ENCODE peak calls at places on chromosomes 7 and 10, in nine cellular contexts. One of them, this sample, is unnamed.

GRCh38 chr7:114851406-114852025 is 70.4 kb upstream of the MDFIC start:
- DNase-seq in NCI-H2171: peak
- DNase-seq in fibroblast of gingiva: no peak
- DNase-seq in non-pigmented ciliary epithelial cell: no peak
- DNase-seq in T-helper 1 cell: no peak
- DNase-seq in left ventricle myocardium inferior: no peak
- DNase-seq in nucleus accumbens: no peak
- DNase-seq in OCI-LY7: no peak
- DNase-seq in H1: no peak
- DNase-seq in this sample: no peak

GRCh38 chr10:133159950-133160812 is at the start of gene KNDC1:
- DNase-seq in NCI-H2171: no peak
- DNase-seq in fibroblast of gingiva: no peak
- DNase-seq in non-pigmented ciliary epithelial cell: no peak
- DNase-seq in T-helper 1 cell: peak
- DNase-seq in left ventricle myocardium inferior: no peak
- DNase-seq in nucleus accumbens: no peak
- DNase-seq in OCI-LY7: no peak
- DNase-seq in H1: no peak
- DNase-seq in this sample: no peak

GRCh38 chr10:4195214-4195613 is 410.2 kb upstream of the KLF6 start:
- DNase-seq in NCI-H2171: no peak
- DNase-seq in fibroblast of gingiva: no peak
- DNase-seq in non-pigmented ciliary epithelial cell: no peak
- DNase-seq in T-helper 1 cell: no peak
- DNase-seq in left ventricle myocardium inferior: no peak
- DNase-seq in nucleus accumbens: no peak
- DNase-seq in OCI-LY7: no peak
- DNase-seq in H1: no peak
- DNase-seq in this sample: no peak

GRCh38 chr7:69759373-69759772 is 161.1 kb downstream of the AUTS2 start:
- DNase-seq in NCI-H2171: no peak
- DNase-seq in fibroblast of gingiva: no peak
- DNase-seq in non-pigmented ciliary epithelial cell: no peak
- DNase-seq in T-helper 1 cell: no peak
- DNase-seq in left ventricle myocardium inferior: no peak
- DNase-seq in nucleus accumbens: no peak
- DNase-seq in OCI-LY7: no peak
- DNase-seq in H1: no peak
- DNase-seq in this sample: no peak

GRCh38 chr7:108083980-108084379 is 46.2 kb downstream of the LAMB4 start:
- DNase-seq in NCI-H2171: no peak
- DNase-seq in fibroblast of gingiva: no peak
- DNase-seq in non-pigmented ciliary epithelial cell: no peak
- DNase-seq in T-helper 1 cell: no peak
- DNase-seq in left ventricle myocardium inferior: no peak
- DNase-seq in nucleus accumbens: no peak
- DNase-seq in OCI-LY7: no peak
- DNase-seq in H1: no peak
- DNase-seq in this sample: no peak

GRCh38 chr7:98203964-98204605 is 7.2 kb upstream of the BHLHA15 start:
- DNase-seq in NCI-H2171: no peak
- DNase-seq in fibroblast of gingiva: no peak
- DNase-seq in non-pigmented ciliary epithelial cell: no peak
- DNase-seq in T-helper 1 cell: no peak
- DNase-seq in left ventricle myocardium inferior: no peak
- DNase-seq in nucleus accumbens: no peak
- DNase-seq in OCI-LY7: no peak
- DNase-seq in H1: no peak
- DNase-seq in this sample: no peak

GRCh38 chr10:22631646-22632278 is 82.6 kb downstream of the PIP4K2A start:
- DNase-seq in NCI-H2171: no peak
- DNase-seq in fibroblast of gingiva: peak
- DNase-seq in non-pigmented ciliary epithelial cell: no peak
- DNase-seq in T-helper 1 cell: no peak
- DNase-seq in left ventricle myocardium inferior: no peak
- DNase-seq in nucleus accumbens: peak
- DNase-seq in OCI-LY7: no peak
- DNase-seq in H1: no peak
- DNase-seq in this sample: no peak

GRCh38 chr7:158238616-158239289 is 348.9 kb downstream of the PTPRN2 start:
- DNase-seq in NCI-H2171: no peak
- DNase-seq in fibroblast of gingiva: no peak
- DNase-seq in non-pigmented ciliary epithelial cell: no peak
- DNase-seq in T-helper 1 cell: no peak
- DNase-seq in left ventricle myocardium inferior: no peak
- DNase-seq in nucleus accumbens: no peak
- DNase-seq in OCI-LY7: no peak
- DNase-seq in H1: no peak
- DNase-seq in this sample: no peak

GRCh38 chr7:108570146-108570755 is 577 bp downstream of the DNAJB9 start:
- DNase-seq in NCI-H2171: peak
- DNase-seq in fibroblast of gingiva: peak
- DNase-seq in non-pigmented ciliary epithelial cell: no peak
- DNase-seq in T-helper 1 cell: peak
- DNase-seq in left ventricle myocardium inferior: peak
- DNase-seq in nucleus accumbens: no peak
- DNase-seq in OCI-LY7: peak
- DNase-seq in H1: no peak
- DNase-seq in this sample: peak

GRCh38 chr7:16430133-16430532 is 8.8 kb upstream of the CRPPA start:
- DNase-seq in NCI-H2171: no peak
- DNase-seq in fibroblast of gingiva: no peak
- DNase-seq in non-pigmented ciliary epithelial cell: no peak
- DNase-seq in T-helper 1 cell: no peak
- DNase-seq in left ventricle myocardium inferior: no peak
- DNase-seq in nucleus accumbens: no peak
- DNase-seq in OCI-LY7: no peak
- DNase-seq in H1: no peak
- DNase-seq in this sample: no peak

GRCh38 chr10:100986952-100987684 is at the start of the genes MRPL43 and TWNK:
- DNase-seq in NCI-H2171: peak
- DNase-seq in fibroblast of gingiva: peak
- DNase-seq in non-pigmented ciliary epithelial cell: no peak
- DNase-seq in T-helper 1 cell: peak
- DNase-seq in left ventricle myocardium inferior: peak
- DNase-seq in nucleus accumbens: peak
- DNase-seq in OCI-LY7: peak
- DNase-seq in H1: peak
- DNase-seq in this sample: peak

GRCh38 chr7:55147101-55147500 is 128.3 kb downstream of the EGFR start:
- DNase-seq in NCI-H2171: no peak
- DNase-seq in fibroblast of gingiva: no peak
- DNase-seq in non-pigmented ciliary epithelial cell: no peak
- DNase-seq in T-helper 1 cell: no peak
- DNase-seq in left ventricle myocardium inferior: no peak
- DNase-seq in nucleus accumbens: no peak
- DNase-seq in OCI-LY7: no peak
- DNase-seq in H1: no peak
- DNase-seq in this sample: no peak

GRCh38 chr7:77827999-77828398 is 29.4 kb downstream of the PHTF2 start:
- DNase-seq in NCI-H2171: no peak
- DNase-seq in fibroblast of gingiva: no peak
- DNase-seq in non-pigmented ciliary epithelial cell: no peak
- DNase-seq in T-helper 1 cell: no peak
- DNase-seq in left ventricle myocardium inferior: no peak
- DNase-seq in nucleus accumbens: no peak
- DNase-seq in OCI-LY7: no peak
- DNase-seq in H1: no peak
- DNase-seq in this sample: no peak

GRCh38 chr7:43119371-43120069 is 7.1 kb downstream of the HECW1 start:
- DNase-seq in NCI-H2171: no peak
- DNase-seq in fibroblast of gingiva: peak
- DNase-seq in non-pigmented ciliary epithelial cell: peak
- DNase-seq in T-helper 1 cell: no peak
- DNase-seq in left ventricle myocardium inferior: no peak
- DNase-seq in nucleus accumbens: no peak
- DNase-seq in OCI-LY7: no peak
- DNase-seq in H1: no peak
- DNase-seq in this sample: no peak

GRCh38 chr7:154304740-154305679 is 252.8 kb downstream of the DPP6 start:
- DNase-seq in NCI-H2171: no peak
- DNase-seq in fibroblast of gingiva: no peak
- DNase-seq in non-pigmented ciliary epithelial cell: no peak
- DNase-seq in T-helper 1 cell: no peak
- DNase-seq in left ventricle myocardium inferior: no peak
- DNase-seq in nucleus accumbens: no peak
- DNase-seq in OCI-LY7: no peak
- DNase-seq in H1: peak
- DNase-seq in this sample: peak

GRCh38 chr7:17915796-17916195 is 24.5 kb downstream of the SNX13 start:
- DNase-seq in NCI-H2171: no peak
- DNase-seq in fibroblast of gingiva: peak
- DNase-seq in non-pigmented ciliary epithelial cell: no peak
- DNase-seq in T-helper 1 cell: no peak
- DNase-seq in left ventricle myocardium inferior: no peak
- DNase-seq in nucleus accumbens: no peak
- DNase-seq in OCI-LY7: no peak
- DNase-seq in H1: no peak
- DNase-seq in this sample: no peak

GRCh38 chr7:4753610-4754432 is 21.6 kb upstream of the AP5Z1 start:
- DNase-seq in NCI-H2171: peak
- DNase-seq in fibroblast of gingiva: peak
- DNase-seq in non-pigmented ciliary epithelial cell: no peak
- DNase-seq in T-helper 1 cell: peak
- DNase-seq in left ventricle myocardium inferior: peak
- DNase-seq in nucleus accumbens: peak
- DNase-seq in OCI-LY7: peak
- DNase-seq in H1: peak
- DNase-seq in this sample: peak

GRCh38 chr7:136114966-136115762 is 138.0 kb upstream of the MTPN start:
- DNase-seq in NCI-H2171: no peak
- DNase-seq in fibroblast of gingiva: peak
- DNase-seq in non-pigmented ciliary epithelial cell: peak
- DNase-seq in T-helper 1 cell: no peak
- DNase-seq in left ventricle myocardium inferior: no peak
- DNase-seq in nucleus accumbens: no peak
- DNase-seq in OCI-LY7: peak
- DNase-seq in H1: peak
- DNase-seq in this sample: no peak

GRCh38 chr7:130699686-130700085 is 13.3 kb upstream of the TSGA13 start:
- DNase-seq in NCI-H2171: no peak
- DNase-seq in fibroblast of gingiva: no peak
- DNase-seq in non-pigmented ciliary epithelial cell: no peak
- DNase-seq in T-helper 1 cell: no peak
- DNase-seq in left ventricle myocardium inferior: no peak
- DNase-seq in nucleus accumbens: no peak
- DNase-seq in OCI-LY7: no peak
- DNase-seq in H1: no peak
- DNase-seq in this sample: no peak

GRCh38 chr10:75889051-75889450 is 457.6 kb downstream of the LRMDA start:
- DNase-seq in NCI-H2171: no peak
- DNase-seq in fibroblast of gingiva: no peak
- DNase-seq in non-pigmented ciliary epithelial cell: no peak
- DNase-seq in T-helper 1 cell: no peak
- DNase-seq in left ventricle myocardium inferior: no peak
- DNase-seq in nucleus accumbens: no peak
- DNase-seq in OCI-LY7: no peak
- DNase-seq in H1: no peak
- DNase-seq in this sample: no peak

GRCh38 chr10:74825033-74825370 is 1.4 kb upstream of the KAT6B start:
- DNase-seq in NCI-H2171: no peak
- DNase-seq in fibroblast of gingiva: no peak
- DNase-seq in non-pigmented ciliary epithelial cell: no peak
- DNase-seq in T-helper 1 cell: no peak
- DNase-seq in left ventricle myocardium inferior: no peak
- DNase-seq in nucleus accumbens: peak
- DNase-seq in OCI-LY7: peak
- DNase-seq in H1: peak
- DNase-seq in this sample: no peak

GRCh38 chr7:41688012-41688625 is 14.8 kb downstream of the INHBA start:
- DNase-seq in NCI-H2171: no peak
- DNase-seq in fibroblast of gingiva: no peak
- DNase-seq in non-pigmented ciliary epithelial cell: no peak
- DNase-seq in T-helper 1 cell: no peak
- DNase-seq in left ventricle myocardium inferior: no peak
- DNase-seq in nucleus accumbens: no peak
- DNase-seq in OCI-LY7: no peak
- DNase-seq in H1: no peak
- DNase-seq in this sample: no peak

GRCh38 chr7:18421297-18422004 is 74.1 kb upstream of the HDAC9 start:
- DNase-seq in NCI-H2171: peak
- DNase-seq in fibroblast of gingiva: no peak
- DNase-seq in non-pigmented ciliary epithelial cell: no peak
- DNase-seq in T-helper 1 cell: no peak
- DNase-seq in left ventricle myocardium inferior: no peak
- DNase-seq in nucleus accumbens: no peak
- DNase-seq in OCI-LY7: peak
- DNase-seq in H1: no peak
- DNase-seq in this sample: no peak

GRCh38 chr7:22860784-22861482 is 38.3 kb upstream of the TOMM7 start:
- DNase-seq in NCI-H2171: no peak
- DNase-seq in fibroblast of gingiva: peak
- DNase-seq in non-pigmented ciliary epithelial cell: no peak
- DNase-seq in T-helper 1 cell: no peak
- DNase-seq in left ventricle myocardium inferior: no peak
- DNase-seq in nucleus accumbens: peak
- DNase-seq in OCI-LY7: peak
- DNase-seq in H1: no peak
- DNase-seq in this sample: no peak

GRCh38 chr7:102063736-102064135 is 222.9 kb upstream of the SH2B2 start:
- DNase-seq in NCI-H2171: no peak
- DNase-seq in fibroblast of gingiva: no peak
- DNase-seq in non-pigmented ciliary epithelial cell: peak
- DNase-seq in T-helper 1 cell: no peak
- DNase-seq in left ventricle myocardium inferior: no peak
- DNase-seq in nucleus accumbens: no peak
- DNase-seq in OCI-LY7: no peak
- DNase-seq in H1: peak
- DNase-seq in this sample: no peak

GRCh38 chr7:105759670-105760548 is 116.5 kb downstream of the ATXN7L1 start:
- DNase-seq in NCI-H2171: peak
- DNase-seq in fibroblast of gingiva: peak
- DNase-seq in non-pigmented ciliary epithelial cell: peak
- DNase-seq in T-helper 1 cell: no peak
- DNase-seq in left ventricle myocardium inferior: no peak
- DNase-seq in nucleus accumbens: no peak
- DNase-seq in OCI-LY7: peak
- DNase-seq in H1: no peak
- DNase-seq in this sample: peak

GRCh38 chr7:83579740-83580139 is 69.2 kb downstream of the SEMA3E start:
- DNase-seq in NCI-H2171: no peak
- DNase-seq in fibroblast of gingiva: peak
- DNase-seq in non-pigmented ciliary epithelial cell: peak
- DNase-seq in T-helper 1 cell: no peak
- DNase-seq in left ventricle myocardium inferior: no peak
- DNase-seq in nucleus accumbens: no peak
- DNase-seq in OCI-LY7: no peak
- DNase-seq in H1: no peak
- DNase-seq in this sample: no peak

GRCh38 chr7:22613466-22613865 is 113.5 kb upstream of the STEAP1B start:
- DNase-seq in NCI-H2171: no peak
- DNase-seq in fibroblast of gingiva: no peak
- DNase-seq in non-pigmented ciliary epithelial cell: no peak
- DNase-seq in T-helper 1 cell: no peak
- DNase-seq in left ventricle myocardium inferior: no peak
- DNase-seq in nucleus accumbens: no peak
- DNase-seq in OCI-LY7: no peak
- DNase-seq in H1: no peak
- DNase-seq in this sample: no peak

GRCh38 chr7:45647426-45647825 is 73.3 kb downstream of the ADCY1 start:
- DNase-seq in NCI-H2171: no peak
- DNase-seq in fibroblast of gingiva: no peak
- DNase-seq in non-pigmented ciliary epithelial cell: no peak
- DNase-seq in T-helper 1 cell: no peak
- DNase-seq in left ventricle myocardium inferior: no peak
- DNase-seq in nucleus accumbens: no peak
- DNase-seq in OCI-LY7: no peak
- DNase-seq in H1: no peak
- DNase-seq in this sample: no peak

GRCh38 chr10:79629955-79630327 is 19.2 kb downstream of the SFTPA1 start:
- DNase-seq in NCI-H2171: no peak
- DNase-seq in fibroblast of gingiva: no peak
- DNase-seq in non-pigmented ciliary epithelial cell: no peak
- DNase-seq in T-helper 1 cell: no peak
- DNase-seq in left ventricle myocardium inferior: no peak
- DNase-seq in nucleus accumbens: no peak
- DNase-seq in OCI-LY7: no peak
- DNase-seq in H1: no peak
- DNase-seq in this sample: no peak

This sample was measured in NCI-H1930.